ENCODE peak calls at places on chromosomes 6 and 20, in seven cellular contexts. One of them, this sample, is unnamed.

GRCh38 chr20:63325021-63325471 is 32.1 kb downstream of the COL20A1 start:
- DNase-seq in adrenal gland: no peak
- DNase-seq in psoas muscle: peak
- DNase-seq in GM23248: no peak
- DNase-seq in trophoblast cell: no peak
- DNase-seq in EL: no peak
- DNase-seq in fibroblast of gingiva: no peak
- DNase-seq in this sample: peak

GRCh38 chr6:147759088-147759487 is 250.6 kb downstream of the SAMD5 start:
- DNase-seq in psoas muscle: no peak
- DNase-seq in trophoblast cell: no peak
- DNase-seq in EL: no peak
- DNase-seq in fibroblast of gingiva: peak
- DNase-seq in adrenal gland: no peak
- DNase-seq in GM23248: no peak
- DNase-seq in this sample: no peak

GRCh38 chr6:15282334-15282733 is 36.5 kb downstream of the JARID2 start:
- DNase-seq in EL: no peak
- DNase-seq in psoas muscle: no peak
- DNase-seq in trophoblast cell: no peak
- DNase-seq in adrenal gland: no peak
- DNase-seq in GM23248: no peak
- DNase-seq in fibroblast of gingiva: no peak
- DNase-seq in this sample: no peak

GRCh38 chr6:170584954-170585498 is 589 bp upstream of the PDCD2 start:
- DNase-seq in GM23248: no peak
- DNase-seq in psoas muscle: no peak
- DNase-seq in EL: no peak
- DNase-seq in fibroblast of gingiva: no peak
- DNase-seq in adrenal gland: no peak
- DNase-seq in trophoblast cell: no peak
- DNase-seq in this sample: no peak

GRCh38 chr6:85920782-85921181 is 278.1 kb upstream of the SYNCRIP start:
- DNase-seq in adrenal gland: no peak
- DNase-seq in psoas muscle: no peak
- DNase-seq in fibroblast of gingiva: no peak
- DNase-seq in EL: no peak
- DNase-seq in GM23248: no peak
- DNase-seq in trophoblast cell: no peak
- DNase-seq in this sample: no peak

GRCh38 chr6:103273048-103273447 is 1586.7 kb downstream of the HACE1 start:
- DNase-seq in psoas muscle: no peak
- DNase-seq in adrenal gland: no peak
- DNase-seq in EL: peak
- DNase-seq in GM23248: no peak
- DNase-seq in trophoblast cell: no peak
- DNase-seq in fibroblast of gingiva: no peak
- DNase-seq in this sample: no peak

GRCh38 chr6:135833806-135834205 is 17.7 kb upstream of the PDE7B start:
- DNase-seq in GM23248: no peak
- DNase-seq in fibroblast of gingiva: no peak
- DNase-seq in trophoblast cell: no peak
- DNase-seq in EL: no peak
- DNase-seq in psoas muscle: no peak
- DNase-seq in adrenal gland: no peak
- DNase-seq in this sample: no peak

GRCh38 chr6:16731503-16732018 is 29.7 kb downstream of the ATXN1 start:
- DNase-seq in trophoblast cell: no peak
- DNase-seq in fibroblast of gingiva: no peak
- DNase-seq in EL: no peak
- DNase-seq in adrenal gland: no peak
- DNase-seq in GM23248: no peak
- DNase-seq in psoas muscle: no peak
- DNase-seq in this sample: no peak

GRCh38 chr20:33328157-33328556 is 45.1 kb downstream of the BPIFB1 start:
- DNase-seq in psoas muscle: no peak
- DNase-seq in GM23248: no peak
- DNase-seq in adrenal gland: no peak
- DNase-seq in trophoblast cell: no peak
- DNase-seq in fibroblast of gingiva: no peak
- DNase-seq in EL: no peak
- DNase-seq in this sample: no peak

GRCh38 chr6:28695671-28696537 is 170.2 kb downstream of the GPX5 start:
- DNase-seq in EL: peak
- DNase-seq in trophoblast cell: no peak
- DNase-seq in GM23248: peak
- DNase-seq in adrenal gland: no peak
- DNase-seq in psoas muscle: no peak
- DNase-seq in fibroblast of gingiva: peak
- DNase-seq in this sample: no peak

GRCh38 chr20:32203556-32204484 is 3.7 kb downstream of the PLAGL2 start:
- DNase-seq in EL: no peak
- DNase-seq in trophoblast cell: peak
- DNase-seq in psoas muscle: no peak
- DNase-seq in fibroblast of gingiva: no peak
- DNase-seq in adrenal gland: no peak
- DNase-seq in GM23248: peak
- DNase-seq in this sample: no peak

GRCh38 chr6:169669147-169669546 is 32.7 kb downstream of the WDR27 start:
- DNase-seq in adrenal gland: no peak
- DNase-seq in trophoblast cell: no peak
- DNase-seq in EL: no peak
- DNase-seq in fibroblast of gingiva: no peak
- DNase-seq in psoas muscle: no peak
- DNase-seq in GM23248: no peak
- DNase-seq in this sample: no peak

GRCh38 chr6:11008821-11009220 is 35.3 kb downstream of the ELOVL2 start:
- DNase-seq in GM23248: peak
- DNase-seq in EL: peak
- DNase-seq in trophoblast cell: no peak
- DNase-seq in adrenal gland: no peak
- DNase-seq in fibroblast of gingiva: peak
- DNase-seq in psoas muscle: no peak
- DNase-seq in this sample: no peak

GRCh38 chr20:3163099-3164042 is 3.7 kb upstream of the FASTKD5 start:
- DNase-seq in GM23248: no peak
- DNase-seq in EL: no peak
- DNase-seq in fibroblast of gingiva: no peak
- DNase-seq in psoas muscle: no peak
- DNase-seq in trophoblast cell: no peak
- DNase-seq in adrenal gland: no peak
- DNase-seq in this sample: peak

GRCh38 chr6:129195666-129196065 is 312.7 kb downstream of the LAMA2 start:
- DNase-seq in adrenal gland: no peak
- DNase-seq in GM23248: no peak
- DNase-seq in fibroblast of gingiva: no peak
- DNase-seq in psoas muscle: no peak
- DNase-seq in EL: no peak
- DNase-seq in trophoblast cell: peak
- DNase-seq in this sample: no peak

This sample was measured in upper lobe of right lung.